ENCODE peak calls at places on chromosomes 5 and 9, in six cellular contexts. U is endothelial cell of umbilical vein, Z is stomach, V is HCT116, F is transverse colon, M is HepG2. B is an unnamed sample.
A peak's percentile ranks its signal among the peaks of the same experiment; 100 is the strongest.

GRCh38 chr5:50744761-50745160 is 78.3 kb downstream of the PARP8 start:
- DNase-seq in U (no peak), M (no peak), V (no peak), F (no peak), Z (no peak), B (no peak)

GRCh38 chr9:125822902-125823301 is 75.7 kb downstream of the PBX3 start:
- DNase-seq in M (no peak), V (no peak), Z (no peak), F (no peak), U (no peak), B (no peak)

GRCh38 chr5:149688406-149688805 is 41.7 kb upstream of the PPARGC1B start:
- DNase-seq in V (no peak), U (no peak), M (no peak), Z (no peak), F (no peak), B (no peak)

GRCh38 chr9:126517751-126518261 is 95.9 kb upstream of the LMX1B start:
- DNase-seq in V (no peak), U (no peak), F (no peak), M (no peak), Z (no peak), B (no peak)

GRCh38 chr5:143924311-143924710 is 112.3 kb downstream of the HMHB1 start:
- DNase-seq in F (no peak), M (no peak), U (no peak), Z (no peak), V (no peak), B (no peak)

GRCh38 chr9:131774636-131775035 is 34.8 kb upstream of the RAPGEF1 start:
- DNase-seq in M (no peak), Z (no peak), U (no peak), F (no peak), V (no peak), B (no peak)

GRCh38 chr5:98004463-98004862 is 769.0 kb upstream of the RGMB start:
- DNase-seq in M (no peak), V (no peak), U (peak; percentile 29), Z (no peak), F (no peak), B (no peak)

GRCh38 chr5:160439205-160439600 is 17.5 kb downstream of the PTTG1 start:
- DNase-seq in V (peak; percentile 66), M (peak; percentile 69), Z (peak; percentile 90), U (peak; percentile 91), F (peak; percentile 94), B (peak; percentile 88)

GRCh38 chr9:84705128-84705527 is 35.6 kb downstream of the NTRK2 start:
- DNase-seq in Z (no peak), M (no peak), U (no peak), V (no peak), F (no peak), B (no peak)

GRCh38 chr9:114906922-114907571 is 23.3 kb downstream of the TNFSF8 start:
- DNase-seq in F (no peak), Z (no peak), U (peak; percentile 78), V (peak; percentile 38), M (peak; percentile 55), B (no peak)

GRCh38 chr9:112971415-112971814 is 40.6 kb downstream of the ZNF883 start:
- DNase-seq in U (no peak), M (peak; percentile 5), Z (no peak), V (peak; percentile 29), F (peak; percentile 9), B (no peak)

GRCh38 chr9:10903969-10904368 is 291.2 kb upstream of the PTPRD start:
- DNase-seq in M (no peak), Z (no peak), U (peak; percentile 86), F (no peak), V (no peak), B (no peak)

GRCh38 chr9:96626912-96627311 is 7.3 kb upstream of the CDC14B start:
- DNase-seq in Z (no peak), U (no peak), M (no peak), V (peak; percentile 8), F (no peak), B (no peak)

GRCh38 chr9:135448570-135449180 is 30.9 kb upstream of the PPP1R26 start:
- DNase-seq in V (no peak), U (no peak), F (no peak), Z (no peak), M (no peak), B (no peak)

GRCh38 chr9:137515338-137515724 is 34.9 kb downstream of the PNPLA7 start:
- DNase-seq in V (no peak), Z (no peak), F (no peak), U (no peak), M (no peak), B (no peak)

GRCh38 chr9:30757723-30758122 is 1626.7 kb upstream of the ACO1 start:
- DNase-seq in M (no peak), Z (no peak), V (no peak), F (no peak), U (no peak), B (no peak)

GRCh38 chr9:132163457-132163875 is 1.6 kb downstream of the NTNG2 start:
- DNase-seq in F (no peak), U (peak; percentile 9), Z (no peak), M (no peak), V (no peak), B (no peak)

GRCh38 chr9:112540800-112541199 is 54.2 kb downstream of the KIAA1958 start:
- DNase-seq in F (no peak), V (no peak), M (no peak), Z (no peak), U (no peak), B (no peak)

GRCh38 chr9:133514475-133515239 is 10.1 kb downstream of the MYMK start:
- DNase-seq in F (no peak), M (no peak), Z (no peak), U (no peak), V (no peak), B (no peak)

GRCh38 chr9:35791321-35791921 is at the start of gene NPR2:
- DNase-seq in Z (no peak), M (no peak), U (peak; percentile 15), F (no peak), V (no peak), B (no peak)

GRCh38 chr5:119360905-119361605 is 5.2 kb downstream of the TNFAIP8 start:
- DNase-seq in F (no peak), M (no peak), U (no peak), Z (no peak), V (no peak), B (no peak)

GRCh38 chr5:159385529-159385928 is 55.2 kb upstream of the IL12B start:
- DNase-seq in F (no peak), U (no peak), Z (no peak), M (no peak), V (no peak), B (no peak)
- H3K4me3 ChIP-seq in F (no peak overlapping the region), U (no peak overlapping the region), Z (no peak overlapping the region), M (no peak overlapping the region), V (no peak overlapping the region), B (no peak overlapping the region)

GRCh38 chr5:80364892-80365291 is 43.0 kb upstream of the ZFYVE16 start:
- DNase-seq in V (no peak), Z (no peak), F (no peak), M (no peak), U (no peak), B (no peak)

GRCh38 chr5:80360914-80361444 is 41.2 kb downstream of the SPZ1 start:
- DNase-seq in F (no peak), Z (no peak), U (no peak), V (no peak), M (no peak), B (no peak)
- TF ChIP-seq POLR2AphosphoS5 in F (no peak), Z (no peak), U (no peak), V (no peak), M (no peak), B (no peak)

GRCh38 chr5:14267166-14267838 is 124.2 kb downstream of the TRIO start:
- DNase-seq in V (no peak), Z (no peak), U (peak; percentile 35), M (peak; percentile 25), F (no peak), B (no peak)
- TF ChIP-seq CTCF in V (peak; percentile 32), Z (no peak), U (no peak), M (no peak), F (no peak), B (peak; percentile 23)

GRCh38 chr5:60842859-60843692 is 993 bp downstream of the ELOVL7 start:
- DNase-seq in F (peak; percentile 28), U (peak; percentile 8), M (no peak), V (no peak), Z (no peak), B (no peak)
- H3K4me3 ChIP-seq in F (peak overlapping the region; percentile 57), U (no peak overlapping the region), M (peak overlapping the region; percentile 89), V (peak overlapping the region; percentile 74), Z (peak overlapping the region; percentile 77), B (peak overlapping the region; percentile 69)

GRCh38 chr5:53892236-53892635 is 331.8 kb downstream of the NDUFS4 start:
- DNase-seq in V (no peak), F (no peak), M (no peak), Z (no peak), U (no peak), B (no peak)
- TF ChIP-seq POLR2AphosphoS5 in V (no peak), F (no peak), M (no peak), Z (no peak), U (no peak), B (no peak)

DNA sequence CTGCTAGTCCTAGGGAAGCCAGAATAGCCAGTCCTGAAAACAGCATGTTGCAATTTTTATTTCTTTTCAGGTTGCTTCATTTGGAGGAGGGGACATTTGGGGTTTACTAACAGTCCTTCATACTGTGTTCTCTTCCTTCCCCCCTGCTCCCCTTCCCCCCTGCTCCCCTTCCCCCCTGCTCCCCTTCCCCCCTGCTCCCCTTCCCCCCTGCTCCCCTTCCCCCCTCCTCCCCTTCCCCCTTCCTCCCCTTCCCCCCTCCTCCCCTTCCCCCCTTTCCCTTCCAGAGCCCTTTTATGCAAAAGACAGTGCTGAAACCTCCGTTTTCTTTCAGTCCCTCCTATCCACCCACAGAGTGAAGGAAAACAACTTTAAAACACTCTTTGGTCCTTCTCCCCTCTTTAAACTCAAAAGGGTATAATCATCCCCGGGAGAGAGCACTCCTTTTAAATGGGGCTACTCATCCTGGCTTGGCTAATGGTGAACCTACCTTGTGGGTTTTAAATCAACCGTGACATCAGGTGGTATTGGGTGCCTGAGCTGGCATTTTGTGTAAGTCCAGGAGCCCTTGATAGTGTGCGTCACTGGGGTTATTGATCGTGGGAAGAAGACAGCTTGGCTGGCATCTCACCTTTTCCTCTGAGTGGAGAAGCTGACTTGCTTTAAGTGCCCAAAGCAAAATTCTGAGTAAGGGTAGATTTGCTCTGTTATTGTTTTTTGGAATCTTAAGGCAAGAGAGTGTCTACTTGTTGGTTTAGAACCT is 2.6 kb downstream of the LARP1 start:
- DNase-seq in V (no peak), F (peak; percentile 18), U (peak; percentile 30), Z (no peak), M (no peak), B (no peak)
- TF ChIP-seq CTCF in V (no peak), F (no peak), U (no peak), Z (no peak), M (no peak), B (no peak)